ENCODE peak calls at places on chromosomes 16 and 17, in ten cellular contexts. E is body of pancreas, M is prostate gland, V is transverse colon, R is heart left ventricle, W is stomach, T is adrenal gland, L is NB4, I is breast epithelium, G is Peyer's patch. A is an unnamed sample.

GRCh38 chr16:2686912-2687507 is 4.7 kb downstream of the KCTD5 start:
- DNase-seq in M (no peak), T (peak; percentile 54), R (peak; percentile 50), E (no peak), I (no peak), W (peak; percentile 45), L (peak; percentile 88), G (peak; percentile 86), V (peak; percentile 66), A (peak; percentile 41)

GRCh38 chr17:31411707-31412285 is 20.3 kb downstream of the RAB11FIP4 start:
- DNase-seq in W (no peak), E (no peak), I (no peak), T (no peak), L (no peak), M (no peak), V (no peak), G (no peak), R (peak; percentile 14), A (no peak)

GRCh38 chr16:70523621-70524405 is at the start of gene SF3B3:
- DNase-seq in W (peak; percentile 69), R (peak; percentile 77), G (peak; percentile 87), M (peak; percentile 63), V (peak; percentile 72), T (peak; percentile 71), L (peak; percentile 82), I (peak; percentile 62), E (peak; percentile 70), A (peak; percentile 95)

GRCh38 chr17:71427801-71428200 is 693.0 kb upstream of the SOX9 start:
- DNase-seq in E (no peak), T (no peak), I (no peak), L (no peak), R (no peak), G (no peak), M (no peak), V (no peak), W (no peak), A (no peak)

GRCh38 chr16:89945654-89946053 is 2.9 kb upstream of the DEF8 start:
- DNase-seq in W (no peak), L (no peak), E (no peak), R (no peak), I (no peak), T (no peak), V (no peak), M (peak; percentile 37), G (no peak), A (no peak)

GRCh38 chr17:28675980-28676379 is 14.0 kb downstream of the SUPT6H start:
- DNase-seq in E (no peak), T (no peak), I (no peak), W (no peak), G (no peak), R (no peak), L (peak; percentile 20), M (no peak), V (peak; percentile 27), A (no peak)

GRCh38 chr17:64120159-64120558 is 9.8 kb downstream of the ERN1 start:
- DNase-seq in T (no peak), R (no peak), I (no peak), G (no peak), E (no peak), M (no peak), V (no peak), W (no peak), L (no peak), A (no peak)

GRCh38 chr17:56441331-56441730 is 152.2 kb upstream of the NOG start:
- DNase-seq in T (no peak), R (peak; percentile 25), V (no peak), E (no peak), W (no peak), G (no peak), M (no peak), I (no peak), L (no peak), A (no peak)

GRCh38 chr17:50779747-50780363 is 12.5 kb upstream of the ANKRD40CL start:
- DNase-seq in R (no peak), L (no peak), E (no peak), T (no peak), G (peak; percentile 54), W (no peak), I (no peak), V (no peak), M (no peak), A (no peak)

GRCh38 chr17:3475812-3476686 is at the start of gene ASPA:
- DNase-seq in I (no peak), E (no peak), R (no peak), L (no peak), V (no peak), T (no peak), G (no peak), M (no peak), W (no peak), A (no peak)

GRCh38 chr17:36942031-36942599 is 4.8 kb downstream of the LHX1 start:
- DNase-seq in E (no peak), I (no peak), T (no peak), R (no peak), W (no peak), L (no peak), V (no peak), M (no peak), G (no peak), A (peak; percentile 13)

GRCh38 chr17:50767030-50767429 is 288 bp downstream of the ANKRD40CL start:
- DNase-seq in E (no peak), T (no peak), W (no peak), I (no peak), R (no peak), V (no peak), L (no peak), M (no peak), G (no peak), A (no peak)

GRCh38 chr17:41785091-41785875 is 1.2 kb downstream of the JUP start:
- DNase-seq in R (no peak), M (no peak), L (peak; percentile 93), E (no peak), I (no peak), V (peak; percentile 44), W (no peak), T (peak; percentile 15), G (peak; percentile 53), A (no peak)

GRCh38 chr16:59848314-59848713 is 1114.2 kb upstream of the GOT2 start:
- DNase-seq in R (no peak), W (no peak), I (no peak), E (no peak), L (no peak), G (no peak), V (no peak), M (no peak), T (no peak), A (no peak)

GRCh38 chr17:63516910-63517824 is 6.0 kb upstream of the KCNH6 start:
- DNase-seq in R (no peak), I (no peak), E (no peak), M (no peak), T (peak; percentile 34), W (no peak), L (peak; percentile 9), G (peak; percentile 70), V (no peak), A (no peak)

GRCh38 chr16:30023586-30023985 is 588 bp downstream of the C16orf92 start:
- DNase-seq in V (no peak), I (no peak), M (no peak), G (no peak), L (no peak), T (no peak), E (no peak), R (no peak), W (no peak), A (no peak)

GRCh38 chr16:83926726-83927397 is 26.2 kb upstream of the OSGIN1 start:
- DNase-seq in M (peak; percentile 80), E (peak; percentile 79), R (peak; percentile 73), W (peak; percentile 85), I (peak; percentile 67), V (peak; percentile 84), L (peak; percentile 63), G (peak; percentile 87), T (peak; percentile 84), A (peak; percentile 54)
- TF ChIP-seq POLR2A in M (no peak), E (no peak), R (no peak), W (no peak), I (no peak), V (no peak), L (no peak), G (no peak), T (no peak), A (no peak)

DNA sequence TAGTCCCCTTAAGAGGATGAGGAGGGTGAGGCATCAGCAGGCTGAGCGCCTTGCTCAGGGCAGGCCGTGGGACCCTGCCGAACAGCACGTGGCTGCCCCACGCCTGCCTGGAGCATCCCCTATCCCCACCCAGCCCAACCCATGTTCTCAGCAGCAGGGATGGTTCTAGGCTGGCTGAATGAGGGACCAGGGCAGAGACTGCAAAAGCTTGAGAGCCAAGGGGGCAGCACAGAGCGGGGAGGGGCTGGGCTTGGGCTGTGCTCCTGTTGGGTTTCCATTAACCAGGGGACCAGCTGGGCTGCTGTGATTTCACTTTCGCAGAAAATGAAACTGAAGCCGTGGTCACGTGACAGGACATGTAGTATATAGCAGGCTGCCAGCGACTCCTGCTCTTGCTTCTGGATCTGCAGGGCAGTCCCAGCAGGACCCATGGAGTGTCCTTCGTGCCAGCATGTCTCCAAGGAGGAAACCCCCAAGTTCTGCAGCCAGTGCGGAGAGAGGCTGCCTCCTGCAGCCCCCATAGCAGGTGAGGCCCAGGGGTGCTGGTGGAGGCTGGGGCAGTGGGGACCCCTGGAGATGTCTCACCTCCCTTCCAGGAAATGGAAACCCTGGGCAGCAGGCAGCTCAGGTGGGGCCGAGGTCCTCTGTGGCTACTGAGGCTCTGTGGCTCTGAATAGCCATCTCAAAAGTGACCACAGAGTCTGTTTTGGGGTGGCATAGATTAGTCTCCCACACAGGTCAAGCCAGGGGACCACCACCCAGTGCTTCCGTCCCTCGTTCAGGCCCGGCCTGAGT is 2.8 kb downstream of the RNF213 start:
- DNase-seq in T (peak; percentile 94), I (peak; percentile 86), E (peak; percentile 79), V (peak; percentile 94), G (peak; percentile 97), L (peak; percentile 32), M (peak; percentile 93), R (peak; percentile 89), W (peak; percentile 93), A (peak; percentile 85)
- TF ChIP-seq POLR2A in T (peak; percentile 20), I (no peak), E (peak; percentile 21), V (peak; percentile 57), G (peak; percentile 91), L (no peak), M (peak; percentile 32), R (no peak), W (no peak), A (peak; percentile 47)

DNA sequence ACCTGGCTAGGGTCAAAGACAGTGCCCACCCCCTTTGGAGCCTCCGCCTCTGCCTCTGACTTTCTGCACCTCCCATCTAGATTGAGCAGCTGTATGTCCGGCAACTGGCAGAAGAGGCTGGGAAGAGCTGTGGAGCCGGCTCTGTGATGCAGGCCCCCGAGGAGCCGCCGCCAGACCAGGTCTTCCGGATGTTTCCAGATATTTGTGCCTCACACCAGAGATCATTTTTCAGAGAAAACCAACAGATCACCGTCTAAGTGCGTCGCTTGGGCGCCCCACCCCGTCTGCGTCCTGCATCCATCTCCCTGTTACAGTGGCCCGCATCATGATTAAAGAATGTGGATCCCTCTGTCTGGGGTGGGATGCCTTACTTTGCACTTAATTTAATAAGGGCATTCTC is 22.1 kb downstream of the IRF8 start:
- DNase-seq in I (no peak), M (no peak), G (no peak), E (no peak), T (no peak), V (no peak), R (no peak), W (no peak), L (no peak), A (no peak)
- TF ChIP-seq POLR2A in I (no peak), M (no peak), G (no peak), E (no peak), T (no peak), V (no peak), R (no peak), W (no peak), L (no peak), A (no peak)

GRCh38 chr17:40417609-40418427 is at the start of gene TOP2A:
- DNase-seq in V (peak; percentile 98), M (peak; percentile 100), R (peak; percentile 97), G (peak; percentile 99), L (peak; percentile 99), T (peak; percentile 100), W (peak; percentile 99), E (peak; percentile 99), I (peak; percentile 100), A (peak; percentile 100)
- TF ChIP-seq POLR2A in V (no peak), M (peak; percentile 35), R (no peak), G (no peak), L (peak; percentile 87), T (no peak), W (no peak), E (no peak), I (no peak), A (peak; percentile 95)

A was measured in erythroblast.